ENCODE peak calls at places on chromosomes 16 and 17, in five cellular contexts. Y is PC-3; X is activated CD8-positive, alpha-beta memory T cell treated with anti-CD3 and anti-CD28 coated beads, Interleukin-2, amount 10 ng/mL, durations not matched to agents 7 days and 5 days; W is Panc1; K is activated CD8-positive, alpha-beta T cell treated with anti-CD3 and anti-CD28 coated beads for 36 hours. J is an unnamed sample.

GRCh38 chr16:72832640-72833039 is 215.3 kb downstream of the ZFHX3 start:
- ATAC-seq in W (peak), K (peak), Y (peak), X (peak), J (peak)

GRCh38 chr16:84654998-84655397 is 6.7 kb downstream of the KLHL36 start:
- ATAC-seq in K (no peak), Y (no peak), W (no peak), X (no peak), J (no peak)

GRCh38 chr17:78725448-78726021 is 56.5 kb downstream of the CYTH1 start:
- ATAC-seq in W (no peak), Y (no peak), K (peak), X (peak), J (no peak)

GRCh38 chr17:57999010-57999495 is 8.0 kb downstream of the SRSF1 start:
- ATAC-seq in K (no peak), Y (no peak), W (no peak), X (no peak), J (no peak)

GRCh38 chr17:11705111-11705510 is 106.8 kb downstream of the DNAH9 start:
- ATAC-seq in K (no peak), X (no peak), Y (no peak), W (peak), J (no peak)

GRCh38 chr17:47270946-47271705 is 17.5 kb downstream of the ITGB3 start:
- ATAC-seq in W (no peak), Y (no peak), K (no peak), X (no peak), J (no peak)

GRCh38 chr17:14316131-14316854 is 15.4 kb downstream of the HS3ST3B1 start:
- ATAC-seq in W (no peak), Y (no peak), K (no peak), X (no peak), J (no peak)

GRCh38 chr16:3580686-3581085 is 3.5 kb upstream of the NLRC3 start:
- ATAC-seq in X (no peak), K (no peak), Y (no peak), W (no peak), J (no peak)

GRCh38 chr17:75889454-75889853 is 7.3 kb downstream of the TRIM65 start:
- ATAC-seq in K (peak), X (no peak), W (no peak), Y (peak), J (no peak)

GRCh38 chr16:66923247-66923851 is 2.0 kb downstream of the RRAD start:
- ATAC-seq in K (no peak), W (no peak), Y (no peak), X (no peak), J (no peak)

GRCh38 chr16:19437280-19437679 is 19.6 kb downstream of the TMC5 start:
- ATAC-seq in X (no peak), K (no peak), Y (no peak), W (no peak), J (no peak)

GRCh38 chr17:57860414-57860999 is 10.7 kb upstream of the MRPS23 start:
- ATAC-seq in W (peak), Y (no peak), X (no peak), K (peak), J (peak)

GRCh38 chr17:73324711-73325526 is 13.1 kb upstream of the CDC42EP4 start:
- ATAC-seq in X (no peak), W (no peak), Y (no peak), K (no peak), J (no peak)

GRCh38 chr17:56023851-56024250 is 129.4 kb upstream of the ANKFN1 start:
- ATAC-seq in X (no peak), Y (no peak), W (no peak), K (peak), J (no peak)

GRCh38 chr17:59476413-59476812 is 89.0 kb upstream of the DHX40 start:
- ATAC-seq in K (no peak), Y (no peak), W (no peak), X (no peak), J (no peak)

GRCh38 chr17:33084755-33085154 is 93.1 kb downstream of the SPACA3 start:
- ATAC-seq in W (no peak), X (no peak), Y (no peak), K (no peak), J (no peak)

GRCh38 chr17:29565643-29566472 is 979 bp downstream of the ABHD15 start:
- ATAC-seq in X (peak), Y (no peak), W (peak), K (peak), J (no peak)

GRCh38 chr17:9865585-9865984 is 39.5 kb downstream of the RCVRN start:
- ATAC-seq in W (no peak), X (no peak), K (no peak), Y (no peak), J (no peak)

GRCh38 chr17:6560496-6560895 is 4.1 kb upstream of the PITPNM3 start:
- ATAC-seq in Y (no peak), K (no peak), X (no peak), W (no peak), J (no peak)

GRCh38 chr16:1278456-1278855 is 22.6 kb downstream of the TPSD1 start:
- ATAC-seq in K (no peak), W (peak), X (no peak), Y (peak), J (peak)

GRCh38 chr16:17155480-17155879 is 315.3 kb downstream of the XYLT1 start:
- ATAC-seq in X (no peak), Y (no peak), K (no peak), W (no peak), J (no peak)

GRCh38 chr17:14302421-14303099 is 1.7 kb downstream of the HS3ST3B1 start:
- ATAC-seq in K (peak), X (peak), Y (peak), W (peak), J (peak)

GRCh38 chr16:56874800-56875199 is 9.8 kb downstream of the SLC12A3 start:
- ATAC-seq in W (peak), X (no peak), Y (no peak), K (no peak), J (peak)

GRCh38 chr17:60559995-60560859 is 34.2 kb upstream of the APPBP2 start:
- ATAC-seq in Y (no peak), K (no peak), X (no peak), W (peak), J (no peak)

GRCh38 chr17:3762922-3763776 is 37.8 kb downstream of the ITGAE start:
- ATAC-seq in W (no peak), Y (no peak), X (peak), K (peak), J (no peak)

GRCh38 chr17:40443988-40444899 is 994 bp downstream of the IGFBP4 start:
- ATAC-seq in X (peak), K (peak), Y (no peak), W (peak), J (peak)

GRCh38 chr17:77734371-77735050 is 224.0 kb upstream of the TNRC6C start:
- ATAC-seq in X (no peak), K (no peak), W (no peak), Y (no peak), J (peak)

GRCh38 chr16:79418588-79418987 is 181.9 kb downstream of the MAF start:
- ATAC-seq in W (no peak), K (no peak), X (no peak), Y (no peak), J (no peak)

GRCh38 chr16:58464047-58464915 is 35.7 kb upstream of the NDRG4 start:
- ATAC-seq in W (peak), X (peak), K (no peak), Y (peak), J (peak)

GRCh38 chr17:27951872-27952271 is 58.7 kb upstream of the LYRM9 start:
- ATAC-seq in K (no peak), Y (no peak), X (no peak), W (no peak), J (no peak)

GRCh38 chr16:50444546-50444945 is 75.8 kb upstream of the BRD7 start:
- ATAC-seq in X (no peak), W (no peak), K (peak), Y (no peak), J (no peak)